ENCODE peak calls at places on chromosomes 16 and 17, in eight cellular contexts. One of them, this sample, is unnamed.

GRCh38 chr17:752620-753219 is 656 bp upstream of the GEMIN4 start:
- DNase-seq in NCI-H2081 treated with DMSO at 0.1 percent for 48 hours: no peak
- DNase-seq in DMS53: peak
- DNase-seq in myocyte: peak
- DNase-seq in frontal cortex: peak
- DNase-seq in HT-29: no peak
- DNase-seq in OCI-LY7: no peak
- DNase-seq in GM10248: peak
- DNase-seq in this sample: peak

GRCh38 chr17:45149037-45149668 is 878 bp downstream of the HEXIM1 start:
- DNase-seq in GM10248: peak
- DNase-seq in frontal cortex: peak
- DNase-seq in HT-29: peak
- DNase-seq in DMS53: peak
- DNase-seq in OCI-LY7: peak
- DNase-seq in myocyte: peak
- DNase-seq in NCI-H2081 treated with DMSO at 0.1 percent for 48 hours: peak
- DNase-seq in this sample: peak

GRCh38 chr17:2950846-2951245 is 112.6 kb downstream of the OR1D5 start:
- DNase-seq in frontal cortex: no peak
- DNase-seq in OCI-LY7: no peak
- DNase-seq in myocyte: no peak
- DNase-seq in GM10248: no peak
- DNase-seq in HT-29: no peak
- DNase-seq in DMS53: no peak
- DNase-seq in NCI-H2081 treated with DMSO at 0.1 percent for 48 hours: no peak
- DNase-seq in this sample: no peak

GRCh38 chr17:5618511-5618910 is 34.2 kb upstream of the NLRP1 start:
- DNase-seq in NCI-H2081 treated with DMSO at 0.1 percent for 48 hours: no peak
- DNase-seq in frontal cortex: no peak
- DNase-seq in GM10248: no peak
- DNase-seq in myocyte: no peak
- DNase-seq in DMS53: peak
- DNase-seq in HT-29: no peak
- DNase-seq in OCI-LY7: no peak
- DNase-seq in this sample: no peak

GRCh38 chr16:67277294-67277998 is 1.9 kb upstream of the PLEKHG4 start:
- DNase-seq in OCI-LY7: no peak
- DNase-seq in NCI-H2081 treated with DMSO at 0.1 percent for 48 hours: no peak
- DNase-seq in HT-29: peak
- DNase-seq in myocyte: peak
- DNase-seq in DMS53: peak
- DNase-seq in frontal cortex: no peak
- DNase-seq in GM10248: no peak
- DNase-seq in this sample: no peak

GRCh38 chr16:3878610-3879009 is 1.9 kb downstream of the CREBBP start:
- DNase-seq in myocyte: peak
- DNase-seq in GM10248: no peak
- DNase-seq in OCI-LY7: peak
- DNase-seq in HT-29: no peak
- DNase-seq in DMS53: no peak
- DNase-seq in NCI-H2081 treated with DMSO at 0.1 percent for 48 hours: no peak
- DNase-seq in frontal cortex: no peak
- DNase-seq in this sample: no peak

GRCh38 chr16:89037261-89038152 is 56.1 kb upstream of the ACSF3 start:
- DNase-seq in GM10248: peak
- DNase-seq in NCI-H2081 treated with DMSO at 0.1 percent for 48 hours: no peak
- DNase-seq in HT-29: peak
- DNase-seq in DMS53: peak
- DNase-seq in OCI-LY7: peak
- DNase-seq in frontal cortex: no peak
- DNase-seq in myocyte: peak
- DNase-seq in this sample: peak

GRCh38 chr16:83771306-83771942 is 36.4 kb upstream of the HSBP1 start:
- DNase-seq in OCI-LY7: no peak
- DNase-seq in myocyte: peak
- DNase-seq in frontal cortex: no peak
- DNase-seq in NCI-H2081 treated with DMSO at 0.1 percent for 48 hours: no peak
- DNase-seq in HT-29: no peak
- DNase-seq in GM10248: no peak
- DNase-seq in DMS53: no peak
- DNase-seq in this sample: no peak

GRCh38 chr16:10600792-10601443 is 20.5 kb upstream of the EMP2 start:
- DNase-seq in HT-29: no peak
- DNase-seq in OCI-LY7: no peak
- DNase-seq in myocyte: peak
- DNase-seq in GM10248: peak
- DNase-seq in NCI-H2081 treated with DMSO at 0.1 percent for 48 hours: no peak
- DNase-seq in DMS53: no peak
- DNase-seq in frontal cortex: no peak
- DNase-seq in this sample: no peak

GRCh38 chr16:89586853-89587252 is 11.3 kb downstream of the CPNE7 start:
- DNase-seq in frontal cortex: no peak
- DNase-seq in HT-29: no peak
- DNase-seq in DMS53: peak
- DNase-seq in NCI-H2081 treated with DMSO at 0.1 percent for 48 hours: no peak
- DNase-seq in OCI-LY7: no peak
- DNase-seq in myocyte: no peak
- DNase-seq in GM10248: no peak
- DNase-seq in this sample: peak

GRCh38 chr17:44044092-44044491 is 22.4 kb downstream of the LSM12 start:
- DNase-seq in DMS53: no peak
- DNase-seq in frontal cortex: no peak
- DNase-seq in NCI-H2081 treated with DMSO at 0.1 percent for 48 hours: no peak
- DNase-seq in GM10248: no peak
- DNase-seq in OCI-LY7: no peak
- DNase-seq in HT-29: no peak
- DNase-seq in myocyte: no peak
- DNase-seq in this sample: no peak

GRCh38 chr17:58637011-58637570 is 54.8 kb downstream of the TEX14 start:
- DNase-seq in GM10248: no peak
- DNase-seq in OCI-LY7: no peak
- DNase-seq in DMS53: no peak
- DNase-seq in NCI-H2081 treated with DMSO at 0.1 percent for 48 hours: no peak
- DNase-seq in HT-29: no peak
- DNase-seq in myocyte: no peak
- DNase-seq in frontal cortex: no peak
- DNase-seq in this sample: no peak

GRCh38 chr16:89567656-89568594 is 7.4 kb downstream of the RPL13 start:
- DNase-seq in NCI-H2081 treated with DMSO at 0.1 percent for 48 hours: no peak
- DNase-seq in OCI-LY7: no peak
- DNase-seq in DMS53: no peak
- DNase-seq in myocyte: no peak
- DNase-seq in GM10248: no peak
- DNase-seq in HT-29: no peak
- DNase-seq in frontal cortex: no peak
- DNase-seq in this sample: no peak

GRCh38 chr17:71460943-71461342 is 659.9 kb upstream of the SOX9 start:
- DNase-seq in OCI-LY7: peak
- DNase-seq in GM10248: no peak
- DNase-seq in myocyte: peak
- DNase-seq in frontal cortex: no peak
- DNase-seq in HT-29: peak
- DNase-seq in DMS53: peak
- DNase-seq in NCI-H2081 treated with DMSO at 0.1 percent for 48 hours: no peak
- DNase-seq in this sample: no peak

GRCh38 chr16:12903325-12904040 is 2.1 kb downstream of the SHISA9 start:
- DNase-seq in DMS53: no peak
- DNase-seq in myocyte: peak
- DNase-seq in NCI-H2081 treated with DMSO at 0.1 percent for 48 hours: no peak
- DNase-seq in GM10248: no peak
- DNase-seq in HT-29: no peak
- DNase-seq in frontal cortex: no peak
- DNase-seq in OCI-LY7: no peak
- DNase-seq in this sample: peak

GRCh38 chr16:74111583-74111982 is 185.0 kb upstream of the PSMD7 start:
- DNase-seq in GM10248: no peak
- DNase-seq in HT-29: no peak
- DNase-seq in NCI-H2081 treated with DMSO at 0.1 percent for 48 hours: no peak
- DNase-seq in OCI-LY7: no peak
- DNase-seq in myocyte: no peak
- DNase-seq in frontal cortex: no peak
- DNase-seq in DMS53: peak
- DNase-seq in this sample: no peak

GRCh38 chr16:83374951-83375350 is 432.8 kb upstream of the HSBP1 start:
- DNase-seq in DMS53: no peak
- DNase-seq in NCI-H2081 treated with DMSO at 0.1 percent for 48 hours: no peak
- DNase-seq in OCI-LY7: no peak
- DNase-seq in myocyte: no peak
- DNase-seq in frontal cortex: no peak
- DNase-seq in GM10248: no peak
- DNase-seq in HT-29: no peak
- DNase-seq in this sample: no peak

GRCh38 chr17:31674717-31675349 is 184.2 kb downstream of the COPRS start:
- DNase-seq in frontal cortex: no peak
- DNase-seq in OCI-LY7: no peak
- DNase-seq in myocyte: peak
- DNase-seq in HT-29: no peak
- DNase-seq in DMS53: no peak
- DNase-seq in NCI-H2081 treated with DMSO at 0.1 percent for 48 hours: no peak
- DNase-seq in GM10248: no peak
- DNase-seq in this sample: peak

GRCh38 chr17:71639865-71640264 is 481.0 kb upstream of the SOX9 start:
- DNase-seq in frontal cortex: no peak
- DNase-seq in OCI-LY7: no peak
- DNase-seq in NCI-H2081 treated with DMSO at 0.1 percent for 48 hours: no peak
- DNase-seq in HT-29: no peak
- DNase-seq in DMS53: no peak
- DNase-seq in myocyte: no peak
- DNase-seq in GM10248: no peak
- DNase-seq in this sample: no peak

This sample was measured in iPS-NIHi11.